ENCODE peak calls at places on chromosomes 11 and 22, in nine cellular contexts. U, X, I, G, H, C, V, E and S are unnamed samples.

GRCh38 chr11:2219318-2220017 is 47.9 kb upstream of the TH start:
- DNase-seq in C (no peak), X (no peak), E (no peak), U (no peak), H (no peak), V (no peak), I (no peak), G (no peak), S (no peak)

GRCh38 chr11:65329944-65330403 is 3.7 kb upstream of the DPF2 start:
- DNase-seq in I (no peak), G (peak; percentile 97), H (peak; percentile 83), C (peak; percentile 85), E (peak; percentile 93), U (peak; percentile 93), X (peak; percentile 76), V (peak; percentile 100), S (peak; percentile 92)

GRCh38 chr11:1892558-1892957 is 863 bp upstream of the PRR33 start:
- DNase-seq in G (no peak), H (no peak), X (no peak), V (no peak), I (no peak), E (no peak), U (no peak), C (no peak), S (no peak)

GRCh38 chr11:92311616-92312449 is 87.2 kb downstream of the FAT3 start:
- DNase-seq in U (no peak), E (no peak), I (no peak), V (peak; percentile 92), G (no peak), H (no peak), X (no peak), C (no peak), S (no peak)

GRCh38 chr11:108672113-108672512 is 7.2 kb downstream of the DDX10 start:
- DNase-seq in U (no peak), X (no peak), I (no peak), E (peak; percentile 49), H (no peak), V (peak; percentile 5), C (peak; percentile 34), G (no peak), S (no peak)

GRCh38 chr11:95884364-95884763 is 39.5 kb downstream of the MTMR2 start:
- DNase-seq in X (no peak), C (peak; percentile 14), G (no peak), I (no peak), U (no peak), V (no peak), E (peak; percentile 82), H (no peak), S (no peak)

GRCh38 chr22:50398698-50399648 is 55.8 kb downstream of the PPP6R2 start:
- DNase-seq in U (no peak), I (no peak), C (no peak), X (peak; percentile 71), H (no peak), E (no peak), V (no peak), G (no peak), S (no peak)

GRCh38 chr11:128342511-128343133 is 244.7 kb downstream of the ETS1 start:
- DNase-seq in X (no peak), U (peak; percentile 12), E (peak; percentile 41), V (no peak), C (peak; percentile 83), G (peak; percentile 88), I (peak; percentile 70), H (no peak), S (peak; percentile 81)

GRCh38 chr11:2310073-2310785 is 8.4 kb downstream of the TSPAN32 start:
- DNase-seq in G (peak; percentile 83), I (peak; percentile 56), V (no peak), C (no peak), U (peak; percentile 7), X (no peak), H (no peak), E (no peak), S (no peak)

GRCh38 chr22:35102663-35103062 is 36.7 kb downstream of the ISX start:
- DNase-seq in C (no peak), H (no peak), U (peak; percentile 60), G (peak; percentile 58), E (no peak), I (no peak), V (peak; percentile 82), X (no peak), S (peak; percentile 79)

GRCh38 chr11:73149105-73149504 is 7.0 kb upstream of the FCHSD2 start:
- DNase-seq in C (no peak), U (no peak), X (no peak), H (no peak), G (peak; percentile 14), I (no peak), E (no peak), V (no peak), S (no peak)

GRCh38 chr11:69080361-69080973 is 31.7 kb downstream of the TPCN2 start:
- DNase-seq in E (peak; percentile 26), X (no peak), V (no peak), C (peak; percentile 24), I (no peak), U (peak; percentile 41), H (no peak), G (no peak), S (no peak)

GRCh38 chr11:91926967-91927366 is 297.7 kb upstream of the FAT3 start:
- DNase-seq in X (no peak), G (no peak), U (no peak), H (no peak), V (no peak), I (no peak), C (no peak), E (peak; percentile 10), S (no peak)

GRCh38 chr11:45180888-45181594 is 34.6 kb downstream of the PRDM11 start:
- DNase-seq in H (no peak), E (peak; percentile 13), X (peak; percentile 71), C (peak; percentile 62), I (peak; percentile 91), G (peak; percentile 92), U (peak; percentile 90), V (peak; percentile 44), S (peak; percentile 14)

GRCh38 chr22:49826603-49827306 is 918 bp downstream of the BRD1 start:
- DNase-seq in G (peak; percentile 91), X (peak; percentile 58), C (peak; percentile 22), I (peak; percentile 80), U (peak; percentile 57), E (peak; percentile 28), H (no peak), V (peak; percentile 51), S (peak; percentile 48)

DNA sequence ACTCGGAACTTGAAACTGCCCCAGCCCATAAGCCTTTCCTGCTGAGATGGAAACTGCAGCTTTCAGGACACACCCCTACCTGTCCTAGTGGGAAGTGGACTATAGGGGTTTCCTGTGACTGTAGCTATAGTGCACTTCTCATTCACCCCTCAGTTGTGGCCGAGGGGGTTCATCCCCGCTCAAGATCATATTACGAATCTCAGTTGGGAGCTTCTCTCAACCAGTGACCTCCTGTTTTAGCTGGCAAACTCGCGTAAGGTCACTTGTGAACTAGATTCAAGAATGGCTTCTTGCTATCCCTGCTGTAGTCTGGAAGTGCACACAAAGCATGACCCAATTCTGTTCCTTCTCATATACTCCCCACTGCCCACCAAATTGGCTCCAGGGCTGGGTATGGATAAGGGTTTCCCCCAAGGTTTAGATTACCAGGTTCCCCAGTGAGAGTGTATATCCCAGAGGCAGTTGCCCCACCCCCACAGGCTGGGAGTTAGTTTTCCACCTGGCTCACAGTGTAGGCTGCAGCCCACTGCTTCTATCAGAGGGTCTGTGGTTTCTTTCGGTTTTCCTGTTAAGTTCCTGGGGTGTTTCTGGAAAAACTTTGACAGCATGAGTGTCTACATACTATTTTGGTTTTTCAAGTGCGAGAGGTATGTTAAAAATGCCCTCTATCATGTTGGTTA is 812.9 kb downstream of the JRKL start:
- DNase-seq in G (no peak), U (no peak), X (no peak), I (no peak), C (no peak), H (no peak), E (no peak), V (peak; percentile 40), S (no peak)
- H3K4me3 ChIP-seq in G (no peak overlapping the region), U (no peak overlapping the region), X (no peak overlapping the region), I (no peak overlapping the region), C (no peak overlapping the region), H (no peak overlapping the region), E (no peak overlapping the region), V (no peak overlapping the region), S (no peak overlapping the region)

GRCh38 chr22:44033287-44033686 is 9.2 kb downstream of the PARVB start:
- DNase-seq in U (no peak), H (no peak), C (no peak), E (no peak), V (no peak), I (no peak), G (no peak), X (no peak), S (no peak)

GRCh38 chr22:44033689-44034088 is 9.6 kb downstream of the PARVB start:
- DNase-seq in C (peak; percentile 49), H (peak; percentile 21), V (peak; percentile 28), U (no peak), E (peak; percentile 49), G (no peak), I (no peak), X (no peak), S (no peak)

GRCh38 chr22:44042822-44043221 is 18.7 kb downstream of the PARVB start:
- DNase-seq in I (no peak), X (no peak), U (no peak), C (no peak), H (peak; percentile 23), V (no peak), G (no peak), E (peak; percentile 45), S (no peak)

GRCh38 chr22:44039566-44040171 is 15.6 kb downstream of the PARVB start:
- DNase-seq in V (no peak), E (no peak), I (no peak), X (no peak), H (no peak), U (no peak), C (no peak), G (no peak), S (no peak)

GRCh38 chr22:44037519-44038370 is 13.6 kb downstream of the PARVB start:
- DNase-seq in H (peak; percentile 86), C (peak; percentile 89), X (no peak), G (no peak), E (peak; percentile 94), I (no peak), V (no peak), U (no peak), S (no peak)
- TF ChIP-seq CTCF in H (no peak), C (no peak), X (no peak), G (no peak), E (no peak), I (no peak), V (no peak), U (no peak), S (no peak)

GRCh38 chr11:76526878-76527277 is 82.1 kb downstream of the EMSY start:
- DNase-seq in E (no peak), C (no peak), G (no peak), I (no peak), X (no peak), U (no peak), V (no peak), H (no peak), S (no peak)
- H3K4me3 ChIP-seq in E (no peak overlapping the region), C (no peak overlapping the region), G (no peak overlapping the region), I (no peak overlapping the region), X (no peak overlapping the region), U (no peak overlapping the region), V (no peak overlapping the region), H (no peak overlapping the region), S (no peak overlapping the region)

DNA sequence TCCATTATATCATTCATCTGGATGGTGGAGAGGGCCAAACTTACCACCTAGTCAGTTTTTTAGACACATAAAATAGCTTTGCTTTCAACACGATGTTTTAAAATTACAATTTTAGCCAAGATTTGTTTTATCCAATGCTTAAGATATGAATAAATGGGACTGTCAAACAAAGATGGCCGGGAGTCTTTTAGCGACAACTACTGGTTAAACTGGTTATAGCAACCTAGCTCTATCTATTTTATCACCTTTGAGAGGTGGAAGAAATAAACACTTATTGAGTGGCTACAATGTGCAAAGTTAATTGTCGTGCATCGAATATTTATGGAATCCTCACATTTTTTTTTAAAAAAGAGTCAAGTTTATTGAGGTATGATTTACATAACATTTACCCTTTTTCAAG is 279.8 kb downstream of the MIAT start:
- DNase-seq in E (peak; percentile 1), U (no peak), V (no peak), X (no peak), G (no peak), H (no peak), C (no peak), I (no peak), S (no peak)
- TF ChIP-seq CTCF in E (peak; percentile 25), U (peak; percentile 6), V (peak; percentile 59), X (no peak), G (no peak), H (no peak), C (no peak), I (no peak), S (no peak)